ENCODE peak calls at places on chromosomes 13 and 19, in seven cellular contexts. H is type B pancreatic cell, Q is GM23338, E is mesothelial cell of epicardium, B is omental fat pad, M is left ventricle myocardium inferior, V is H9. C is an unnamed sample.

GRCh38 chr13:114143806-114144605 is 11.6 kb upstream of the RASA3 start:
- DNase-seq in H (no peak), Q (peak; percentile 72), E (no peak), B (no peak), M (no peak), V (peak; percentile 74), C (peak; percentile 71)

GRCh38 chr13:23771966-23772365 is 117.2 kb downstream of the MIPEP start:
- DNase-seq in Q (no peak), E (no peak), V (no peak), M (no peak), H (no peak), B (no peak), C (no peak)

GRCh38 chr19:47414469-47414868 is 4.9 kb downstream of the MEIS3 start:
- DNase-seq in E (no peak), V (no peak), B (no peak), H (no peak), Q (peak; percentile 74), M (no peak), C (no peak)

GRCh38 chr13:44136693-44137268 is 236.8 kb upstream of the SERP2 start:
- DNase-seq in B (no peak), E (no peak), V (no peak), Q (no peak), H (no peak), M (no peak), C (no peak)

GRCh38 chr13:49784886-49785570 is 7.5 kb downstream of the KPNA3 start:
- DNase-seq in E (no peak), V (no peak), M (no peak), H (no peak), B (no peak), Q (no peak), C (no peak)

GRCh38 chr19:48547722-48548121 is 4.2 kb upstream of the SULT2B1 start:
- DNase-seq in Q (no peak), M (no peak), V (no peak), E (no peak), B (no peak), H (no peak), C (no peak)

GRCh38 chr19:27885361-27885760 is 1327.6 kb downstream of the UQCRFS1 start:
- DNase-seq in Q (no peak), H (no peak), V (peak; percentile 35), E (no peak), M (no peak), B (no peak), C (no peak)

GRCh38 chr19:543912-544608 is at the start of gene GZMM:
- DNase-seq in Q (no peak), M (no peak), E (no peak), V (peak; percentile 23), H (no peak), B (no peak), C (no peak)

GRCh38 chr13:103812966-103813365 is 746.7 kb upstream of the SLC10A2 start:
- DNase-seq in Q (no peak), E (no peak), B (no peak), H (no peak), V (no peak), M (no peak), C (no peak)

GRCh38 chr13:23969672-23970071 is 72.4 kb upstream of the C1QTNF9B start:
- DNase-seq in E (no peak), Q (no peak), M (no peak), V (no peak), B (no peak), H (peak; percentile 16), C (no peak)

GRCh38 chr19:32498641-32499200 is 82.3 kb upstream of the PDCD5 start:
- DNase-seq in H (no peak), M (no peak), E (no peak), Q (no peak), V (no peak), B (no peak), C (no peak)

GRCh38 chr19:41521860-41522555 is 54.0 kb upstream of the CEACAM21 start:
- DNase-seq in H (no peak), E (no peak), Q (peak; percentile 51), V (no peak), B (no peak), M (no peak), C (peak; percentile 33)

GRCh38 chr19:34269968-34270621 is 15.7 kb downstream of the GARRE1 start:
- DNase-seq in Q (peak; percentile 69), E (no peak), B (no peak), M (peak; percentile 43), H (no peak), V (peak; percentile 55), C (peak; percentile 43)

GRCh38 chr19:1206733-1207301 is 1.2 kb downstream of the STK11 start:
- DNase-seq in E (no peak), M (no peak), H (no peak), B (no peak), Q (no peak), V (peak; percentile 27), C (no peak)

GRCh38 chr13:37127706-37128241 is 22.3 kb upstream of the CSNK1A1L start:
- DNase-seq in M (no peak), B (no peak), H (no peak), Q (no peak), E (no peak), V (no peak), C (no peak)

GRCh38 chr13:101452519-101453485 is at the start of gene ITGBL1:
- DNase-seq in V (no peak), H (no peak), M (peak; percentile 25), Q (no peak), E (no peak), B (no peak), C (peak; percentile 40)

GRCh38 chr19:57068326-57068725 is 51.5 kb upstream of the USP29 start:
- DNase-seq in V (no peak), H (no peak), B (no peak), Q (no peak), E (no peak), M (no peak), C (no peak)

GRCh38 chr19:57067440-57067839 is 52.3 kb upstream of the USP29 start:
- DNase-seq in B (no peak), H (no peak), E (no peak), V (no peak), Q (no peak), M (no peak), C (no peak)

GRCh38 chr19:57071414-57071813 is 48.4 kb upstream of the USP29 start:
- DNase-seq in E (no peak), Q (no peak), V (no peak), M (no peak), B (no peak), H (no peak), C (no peak)

GRCh38 chr19:57068921-57069697 is 50.7 kb upstream of the USP29 start:
- DNase-seq in Q (peak; percentile 49), V (no peak), B (peak; percentile 36), H (no peak), M (no peak), E (no peak), C (no peak)
- TF ChIP-seq CTCF in Q (peak; percentile 44), V (peak; percentile 40), B (no peak), H (no peak), M (peak; percentile 40), E (no peak), C (peak; percentile 14)

GRCh38 chr19:30785728-30786127 is 413.5 kb downstream of the ZNF536 start:
- DNase-seq in V (no peak), B (no peak), E (no peak), M (no peak), H (no peak), Q (peak; percentile 30), C (no peak)
- TF ChIP-seq CTCF in V (peak; percentile 36), B (no peak), E (no peak), M (no peak), H (no peak), Q (no peak), C (no peak)

DNA sequence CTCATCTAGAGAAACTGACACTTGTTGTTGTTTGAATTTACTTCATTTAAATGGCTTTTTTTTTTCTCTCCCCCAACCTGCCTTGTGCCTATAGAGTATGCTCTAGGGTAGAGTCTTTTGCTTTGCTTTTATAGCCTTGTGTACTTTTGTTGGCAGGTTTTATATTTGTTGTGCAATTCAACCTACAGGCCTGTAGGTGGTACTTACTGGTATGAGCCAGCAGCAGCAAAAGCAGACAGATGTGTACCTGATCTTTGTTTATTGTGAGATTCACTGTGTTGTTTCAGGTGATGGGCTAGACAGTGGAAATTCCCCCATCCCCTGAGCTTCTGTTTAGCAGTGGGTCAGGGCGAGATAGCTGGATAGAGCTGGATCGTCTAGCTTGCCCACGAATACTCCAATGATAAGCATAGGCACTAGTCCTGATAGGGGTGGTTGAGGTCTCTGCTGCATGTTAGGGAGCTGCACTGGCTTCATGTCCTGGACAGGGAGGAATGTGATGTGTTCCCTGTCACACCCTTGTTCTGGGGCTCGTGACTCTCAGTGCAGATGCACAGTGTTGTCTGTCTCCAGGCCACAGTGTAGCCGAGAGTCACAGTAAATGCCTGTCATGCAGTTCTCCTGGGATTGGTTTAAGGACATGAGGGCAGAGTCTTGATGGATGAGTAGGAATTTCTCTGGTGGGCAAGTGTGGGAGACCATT is 21.3 kb downstream of the DNAJC3 start:
- DNase-seq in Q (peak; percentile 46), V (no peak), M (no peak), B (no peak), H (no peak), E (no peak), C (no peak)
- TF ChIP-seq CTCF in Q (peak; percentile 54), V (peak; percentile 57), M (peak; percentile 29), B (no peak), H (peak; percentile 53), E (peak; percentile 23), C (no peak)

GRCh38 chr13:32031025-32031814 is at the start of gene FRY:
- DNase-seq in B (peak; percentile 30), M (peak; percentile 70), V (peak; percentile 90), H (peak; percentile 76), E (peak; percentile 72), Q (peak; percentile 94), C (peak; percentile 74)
- TF ChIP-seq CTCF in B (no peak), M (peak; percentile 30), V (no peak), H (peak; percentile 32), E (no peak), Q (no peak), C (no peak)

DNA sequence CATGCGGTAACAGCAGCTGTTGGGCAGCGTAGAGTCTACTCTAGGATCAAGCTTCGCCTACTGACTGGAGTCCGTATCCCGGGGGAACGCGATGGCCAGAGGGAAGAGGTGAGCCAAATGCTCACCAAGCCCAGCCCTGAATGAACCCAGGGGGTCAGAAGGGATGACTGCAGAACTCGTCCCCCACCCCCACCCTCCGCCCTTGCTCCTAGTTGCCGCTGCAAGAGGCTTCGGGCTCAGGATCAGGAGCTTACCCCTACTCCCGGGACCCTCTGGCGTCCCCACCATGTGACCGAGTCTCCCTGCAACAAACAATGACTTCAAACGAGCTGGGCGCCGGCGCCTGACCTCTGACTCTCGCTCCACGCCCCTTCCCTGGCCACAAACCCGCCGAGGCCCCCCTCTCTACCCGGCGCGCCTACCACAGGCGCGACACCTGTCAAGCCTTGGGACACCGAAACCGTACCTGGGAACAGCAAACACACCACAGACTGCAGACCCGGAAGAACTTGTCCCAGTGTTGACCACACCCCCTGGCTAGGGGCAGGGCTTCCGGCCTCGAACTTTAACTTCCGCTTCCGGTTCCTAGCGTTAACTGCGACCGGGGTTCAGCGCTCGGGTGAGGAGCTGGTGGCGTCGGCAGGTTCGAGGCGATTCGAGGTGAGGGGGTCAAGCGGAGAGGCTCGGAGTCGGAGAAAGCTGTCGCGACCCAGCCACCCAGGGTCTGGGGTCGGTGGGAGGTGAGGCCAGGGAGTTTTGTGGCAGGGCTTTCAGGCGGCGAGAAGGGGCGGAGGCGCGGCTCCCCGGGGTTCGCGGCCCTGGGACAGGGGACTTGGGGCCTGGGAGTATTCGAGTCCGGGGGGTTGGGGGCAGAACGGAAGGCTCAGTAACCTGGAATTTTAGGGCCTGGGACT is at the start of gene UBL5:
- DNase-seq in M (peak; percentile 87), V (peak; percentile 94), E (peak; percentile 82), H (peak; percentile 87), B (peak; percentile 50), Q (peak; percentile 98), C (peak; percentile 91)
- TF ChIP-seq CTCF in M (no peak), V (no peak), E (no peak), H (no peak), B (no peak), Q (no peak), C (no peak)